ENCODE peak calls at places on chromosomes 5 and 9, in ten cellular contexts. B, M, K, S, V, H, F, U, Z and I are unnamed samples.

GRCh38 chr5:98779264-98779877 is 5.9 kb downstream of the RGMB start:
- DNase-seq in B (no peak), M (peak; percentile 91), K (peak; percentile 87), S (no peak), V (no peak), H (no peak), F (no peak), U (no peak), Z (no peak), I (no peak)

GRCh38 chr9:98823666-98824334 is 16.3 kb downstream of the GALNT12 start:
- DNase-seq in B (no peak), M (no peak), K (no peak), S (no peak), V (no peak), H (no peak), F (no peak), U (no peak), Z (no peak), I (no peak)

GRCh38 chr9:86843182-86843581 is 104.1 kb downstream of the GAS1 start:
- DNase-seq in B (peak; percentile 19), M (no peak), K (no peak), S (no peak), V (no peak), H (no peak), F (no peak), U (peak; percentile 19), Z (no peak), I (no peak)

GRCh38 chr5:103862398-103862797 is 299.8 kb upstream of the NUDT12 start:
- DNase-seq in B (no peak), M (no peak), K (no peak), S (no peak), V (no peak), H (no peak), F (no peak), U (no peak), Z (no peak), I (no peak)

GRCh38 chr5:55821731-55822512 is 29.2 kb upstream of the IL31RA start:
- DNase-seq in B (peak; percentile 15), M (no peak), K (no peak), S (no peak), V (peak; percentile 70), H (no peak), F (no peak), U (no peak), Z (peak; percentile 77), I (no peak)

GRCh38 chr5:160150381-160150780 is 31.1 kb upstream of the PWWP2A start:
- DNase-seq in B (no peak), M (no peak), K (no peak), S (no peak), V (no peak), H (no peak), F (no peak), U (no peak), Z (no peak), I (no peak)

GRCh38 chr5:50733737-50734136 is 67.3 kb downstream of the PARP8 start:
- DNase-seq in B (no peak), M (no peak), K (no peak), S (no peak), V (no peak), H (no peak), F (no peak), U (no peak), Z (no peak), I (no peak)

GRCh38 chr9:111356567-111357244 is 26.7 kb upstream of the OR2K2 start:
- DNase-seq in B (peak; percentile 90), M (no peak), K (no peak), S (peak; percentile 71), V (no peak), H (no peak), F (no peak), U (peak; percentile 94), Z (no peak), I (no peak)

GRCh38 chr9:129253820-129254381 is 75.8 kb upstream of the IER5L start:
- DNase-seq in B (no peak), M (no peak), K (no peak), S (peak; percentile 52), V (peak; percentile 64), H (peak; percentile 75), F (no peak), U (no peak), Z (peak; percentile 67), I (no peak)

GRCh38 chr9:116286287-116286686 is 132.7 kb downstream of the PAPPA start:
- DNase-seq in B (peak; percentile 15), M (no peak), K (no peak), S (no peak), V (no peak), H (no peak), F (peak; percentile 73), U (no peak), Z (no peak), I (no peak)

GRCh38 chr5:138568061-138568824 is 7.0 kb downstream of the HSPA9 start:
- DNase-seq in B (no peak), M (peak; percentile 31), K (no peak), S (peak; percentile 65), V (no peak), H (no peak), F (no peak), U (peak; percentile 72), Z (no peak), I (no peak)
- H3K36me3 ChIP-seq in B (peaks cover 26% of the 10 kb centered on the region), M (peaks cover 22% of the 10 kb centered on the region), K (peaks cover 43% of the 10 kb centered on the region), S (peaks cover 92% of the 10 kb centered on the region), V (peaks cover 100% of the 10 kb centered on the region), H (peaks cover 98% of the 10 kb centered on the region), F (peaks cover 100% of the 10 kb centered on the region), U (peaks cover 72% of the 10 kb centered on the region), Z (peaks cover 100% of the 10 kb centered on the region), I (peaks cover 84% of the 10 kb centered on the region)

GRCh38 chr9:14068690-14069089 is 245.3 kb downstream of the NFIB start:
- DNase-seq in B (no peak), M (no peak), K (no peak), S (no peak), V (no peak), H (no peak), F (no peak), U (no peak), Z (no peak), I (no peak)
- TF ChIP-seq CTCF in B (no peak), M (peak; percentile 8), K (peak; percentile 46), S (no peak), V (no peak), H (no peak), F (no peak), U (peak; percentile 10), Z (no peak), I (no peak)

DNA sequence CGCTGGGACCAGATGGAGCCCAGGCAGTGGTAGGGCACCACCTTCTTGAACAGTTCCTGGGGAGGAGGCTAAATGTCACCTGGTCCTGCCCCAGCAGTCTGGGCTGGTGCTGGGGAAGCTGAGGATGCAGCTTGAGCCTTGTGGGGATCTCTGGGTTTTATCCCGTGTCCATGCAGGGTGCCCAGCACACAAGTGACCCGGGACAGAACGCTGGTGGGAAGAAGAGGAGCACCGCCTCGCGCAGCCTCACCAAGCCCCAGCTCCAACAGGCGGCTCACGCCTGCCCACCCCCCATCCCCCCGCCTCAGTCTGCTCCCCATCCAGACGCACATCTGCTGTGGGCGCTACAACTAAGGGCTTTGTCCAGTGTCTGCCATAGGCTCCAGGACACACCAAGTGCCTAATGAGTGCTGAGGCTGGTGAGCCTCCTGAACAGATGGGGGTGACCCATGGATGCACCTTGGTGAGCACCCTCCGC is 13.8 kb downstream of the RALGDS start:
- DNase-seq in B (no peak), M (peak; percentile 29), K (no peak), S (no peak), V (no peak), H (peak; percentile 10), F (no peak), U (no peak), Z (peak; percentile 47), I (no peak)
- H3K36me3 ChIP-seq in B (peaks cover 21% of the 10 kb centered on the region), M (peaks cover 19% of the 10 kb centered on the region), K (peaks cover 23% of the 10 kb centered on the region), S (peaks cover 37% of the 10 kb centered on the region), V (peaks cover 91% of the 10 kb centered on the region), H (peaks cover 92% of the 10 kb centered on the region), F (peaks cover 11% of the 10 kb centered on the region), U (peaks cover 55% of the 10 kb centered on the region), Z (peaks cover 88% of the 10 kb centered on the region), I (peaks cover 89% of the 10 kb centered on the region)

GRCh38 chr5:97164846-97165245 is 18.2 kb downstream of the RIOK2 start:
- DNase-seq in B (no peak), M (no peak), K (no peak), S (no peak), V (no peak), H (no peak), F (no peak), U (peak; percentile 50), Z (no peak), I (no peak)

GRCh38 chr5:97163790-97164285 is 19.2 kb downstream of the RIOK2 start:
- DNase-seq in B (no peak), M (no peak), K (no peak), S (no peak), V (no peak), H (no peak), F (no peak), U (no peak), Z (no peak), I (no peak)

GRCh38 chr5:97167435-97167834 is 15.6 kb downstream of the RIOK2 start:
- DNase-seq in B (no peak), M (no peak), K (no peak), S (no peak), V (no peak), H (no peak), F (no peak), U (no peak), Z (no peak), I (no peak)

GRCh38 chr5:97163360-97163764 is 19.7 kb downstream of the RIOK2 start:
- DNase-seq in B (peak; percentile 54), M (no peak), K (no peak), S (no peak), V (no peak), H (no peak), F (no peak), U (peak; percentile 30), Z (no peak), I (no peak)

DNA sequence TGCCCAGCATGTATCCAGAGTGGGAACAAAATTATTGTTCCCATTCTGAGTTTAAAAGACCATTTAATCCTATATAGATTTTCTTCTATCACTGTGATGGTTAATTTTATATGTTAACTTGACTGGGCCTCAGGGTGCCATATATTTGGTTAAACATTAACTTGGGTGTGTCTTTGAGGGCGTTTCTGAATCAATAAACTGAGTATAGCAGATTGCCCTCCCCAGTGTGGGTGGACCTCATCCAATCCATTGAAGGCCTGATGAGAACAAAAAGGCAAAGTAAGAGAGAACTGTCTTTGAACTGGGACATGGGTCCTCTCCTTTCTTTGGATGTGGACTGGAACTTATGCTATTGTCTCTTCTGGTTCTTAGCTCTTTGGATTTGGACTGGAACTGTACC is 17.3 kb downstream of the RIOK2 start:
- DNase-seq in B (no peak), M (no peak), K (peak; percentile 34), S (no peak), V (no peak), H (no peak), F (no peak), U (no peak), Z (no peak), I (no peak)
- TF ChIP-seq CTCF in B (no peak), M (no peak), K (no peak), S (no peak), V (no peak), H (no peak), F (no peak), U (no peak), Z (no peak), I (no peak)

DNA sequence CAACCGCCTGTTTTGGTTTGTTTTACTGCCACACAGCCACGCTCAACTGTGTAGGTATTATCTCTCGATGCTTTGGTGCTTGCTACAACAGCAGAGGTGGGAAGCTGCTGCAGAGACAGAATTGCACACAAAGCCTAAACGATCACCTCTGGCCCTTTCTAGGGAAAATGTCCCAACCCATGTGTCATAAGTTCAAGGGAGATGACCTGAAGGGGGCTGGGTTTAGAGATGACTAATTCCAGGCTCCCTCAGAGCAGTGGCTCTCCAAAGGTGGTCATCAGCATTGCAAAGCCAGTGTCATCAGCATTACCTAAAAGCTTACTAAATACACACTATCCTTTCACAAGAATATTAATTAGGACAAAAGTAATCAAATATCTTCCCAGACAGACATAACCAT is 10.9 kb downstream of the ZNF622 start:
- DNase-seq in B (no peak), M (no peak), K (no peak), S (no peak), V (no peak), H (no peak), F (no peak), U (no peak), Z (no peak), I (no peak)
- H3K36me3 ChIP-seq in B (peaks cover 15% of the 10 kb centered on the region), M (no peaks in the 10 kb centered on the region), K (peaks cover 24% of the 10 kb centered on the region), S (peaks cover 70% of the 10 kb centered on the region), V (peaks cover 67% of the 10 kb centered on the region), H (peaks cover 74% of the 10 kb centered on the region), F (peaks cover 39% of the 10 kb centered on the region), U (peaks cover 41% of the 10 kb centered on the region), Z (peaks cover 80% of the 10 kb centered on the region), I (peaks cover 64% of the 10 kb centered on the region)